ENCODE peak calls at places on chromosome 3, in four cellular contexts. U is A549, A is adrenal gland, T is breast epithelium. F is an unnamed sample.

GRCh38 chr3:66228707-66229106 is 7.9 kb downstream of the SLC25A26 start:
- DNase-seq in U (no peak), T (no peak), A (no peak), F (no peak)

GRCh38 chr3:197466586-197467399 is 89.0 kb downstream of the BDH1 start:
- DNase-seq in A (peak), U (peak), T (no peak), F (no peak)

GRCh38 chr3:111859061-111859973 is at the start of gene PHLDB2:
- DNase-seq in A (peak), T (peak), U (peak), F (peak)

GRCh38 chr3:142987707-142988106 is 13.7 kb upstream of the U2SURP start:
- DNase-seq in T (no peak), U (no peak), A (no peak), F (no peak)

GRCh38 chr3:11643212-11644087 is at the start of gene VGLL4:
- DNase-seq in U (peak), A (peak), T (peak), F (peak)

GRCh38 chr3:64161481-64161952 is 63.7 kb downstream of the PRICKLE2 start:
- DNase-seq in T (no peak), U (no peak), A (no peak), F (no peak)

GRCh38 chr3:42934910-42935309 is 29.0 kb downstream of the ZNF662 start:
- DNase-seq in U (no peak), A (no peak), T (no peak), F (no peak)

GRCh38 chr3:12829404-12829803 is 12.0 kb downstream of the RPL32 start:
- DNase-seq in T (no peak), A (no peak), U (no peak), F (no peak)

GRCh38 chr3:55202320-55202719 is 274.5 kb upstream of the LRTM1 start:
- DNase-seq in A (no peak), U (no peak), T (no peak), F (no peak)

GRCh38 chr3:33716227-33716626 is 1.8 kb downstream of the CLASP2 start:
- DNase-seq in T (no peak), U (no peak), A (no peak), F (no peak)

GRCh38 chr3:128347282-128347681 is 119.4 kb downstream of the DNAJB8 start:
- DNase-seq in A (no peak), T (no peak), U (no peak), F (no peak)

GRCh38 chr3:37347941-37348340 is 173.6 kb upstream of the LRRFIP2 start:
- DNase-seq in U (no peak), T (no peak), A (no peak), F (no peak)

GRCh38 chr3:14765576-14766427 is 53.0 kb upstream of the FGD5 start:
- DNase-seq in A (no peak), U (no peak), T (no peak), F (no peak)

GRCh38 chr3:171419457-171419856 is 40.7 kb downstream of the TNIK start:
- DNase-seq in U (no peak), A (no peak), T (no peak), F (no peak)

GRCh38 chr3:188617988-188618701 is 464.2 kb downstream of the LPP start:
- DNase-seq in T (no peak), A (no peak), U (no peak), F (no peak)

GRCh38 chr3:185029071-185029470 is 123.8 kb downstream of the C3orf70 start:
- DNase-seq in A (no peak), T (no peak), U (no peak), F (no peak)

GRCh38 chr3:149342413-149343340 is 9.2 kb upstream of the TM4SF18 start:
- DNase-seq in U (no peak), A (no peak), T (no peak), F (no peak)

GRCh38 chr3:143658869-143659268 is 189.4 kb downstream of the SLC9A9 start:
- DNase-seq in T (no peak), A (no peak), U (no peak), F (no peak)

GRCh38 chr3:158918008-158918407 is 116.2 kb downstream of the MFSD1 start:
- DNase-seq in U (peak), T (no peak), A (peak), F (no peak)

GRCh38 chr3:107978116-107979057 is 112.4 kb downstream of the CD47 start:
- DNase-seq in A (no peak), U (no peak), T (no peak), F (no peak)

GRCh38 chr3:191290311-191291025 is 38.7 kb upstream of the CCDC50 start:
- DNase-seq in T (no peak), U (no peak), A (no peak), F (no peak)

GRCh38 chr3:12990781-12991480 is 82.3 kb downstream of the IQSEC1 start:
- DNase-seq in U (no peak), T (no peak), A (no peak), F (no peak)

GRCh38 chr3:160130950-160131349 is 94.3 kb upstream of the C3orf80 start:
- DNase-seq in T (no peak), U (no peak), A (no peak), F (no peak)

DNA sequence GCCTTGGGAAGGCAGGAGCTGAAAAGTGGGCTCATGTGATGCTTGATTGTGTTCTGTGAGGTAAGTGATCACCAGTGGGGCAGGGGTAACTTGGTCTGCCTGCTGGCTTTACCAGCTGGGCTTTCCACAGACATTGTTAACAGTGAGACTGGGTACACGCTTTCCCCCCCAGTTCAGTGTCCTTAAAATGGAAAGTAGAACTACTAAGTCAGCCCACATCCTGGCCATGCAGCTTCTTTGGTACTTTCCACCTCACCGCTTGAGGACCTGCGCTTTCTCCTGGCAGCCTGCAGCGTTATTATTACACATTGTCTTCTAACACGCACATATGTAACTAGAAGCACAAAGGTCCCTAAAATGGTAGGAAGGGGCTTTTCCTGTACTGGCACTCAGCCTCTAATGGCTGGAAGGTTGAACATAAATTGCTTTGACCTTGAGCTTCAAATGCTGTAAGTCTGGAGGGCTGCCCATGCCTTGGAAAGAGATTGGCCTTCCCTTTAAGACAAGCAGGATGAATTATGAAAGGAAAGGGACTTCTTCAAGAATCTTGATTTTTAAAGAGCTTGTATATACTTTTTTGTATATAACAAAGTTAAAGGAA is 216.0 kb upstream of the ROPN1 start:
- DNase-seq in U (no peak), A (no peak), T (no peak), F (no peak)
- TF ChIP-seq POLR2A in U (no peak), A (no peak), T (no peak), F (no peak)

GRCh38 chr3:6220361-6220957 is 640.5 kb upstream of the GRM7 start:
- DNase-seq in A (no peak), T (no peak), U (no peak), F (no peak)

GRCh38 chr3:6223572-6223971 is 637.3 kb upstream of the GRM7 start:
- DNase-seq in U (no peak), A (no peak), T (no peak), F (no peak)

GRCh38 chr3:6216135-6216792 is 644.7 kb upstream of the GRM7 start:
- DNase-seq in A (no peak), T (no peak), U (no peak), F (no peak)

DNA sequence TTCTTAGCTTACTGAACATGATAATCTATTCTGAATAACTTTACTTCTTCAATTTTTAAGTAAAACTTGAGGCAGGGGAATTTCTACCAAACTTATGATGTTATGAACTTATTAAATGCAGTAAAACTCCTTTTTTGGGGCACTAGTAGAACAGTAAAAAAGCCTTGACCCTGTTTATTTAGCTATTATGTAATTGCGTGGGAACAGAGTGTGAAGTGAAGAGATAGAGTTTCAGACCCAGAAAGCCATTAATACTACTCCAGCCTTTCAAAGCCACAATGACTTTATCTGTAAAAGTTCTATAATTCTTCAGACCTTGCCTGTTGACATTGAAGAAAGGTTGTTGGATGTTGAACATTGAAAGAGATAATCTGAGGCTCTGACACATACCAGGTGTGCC is 638.8 kb upstream of the GRM7 start:
- DNase-seq in T (no peak), A (no peak), U (no peak), F (no peak)
- TF ChIP-seq POLR2A in T (no peak), A (no peak), U (no peak), F (no peak)

GRCh38 chr3:29694783-29695182 is 413.9 kb downstream of the RBMS3 start:
- DNase-seq in A (no peak), U (peak), T (no peak), F (no peak)
- TF ChIP-seq POLR2A in A (no peak), U (no peak), T (no peak), F (no peak)

GRCh38 chr3:169146866-169147245 is 516.7 kb downstream of the MECOM start:
- DNase-seq in U (no peak), T (no peak), A (no peak), F (no peak)

GRCh38 chr3:169147246-169148008 is 516.1 kb downstream of the MECOM start:
- DNase-seq in A (peak), T (no peak), U (peak), F (peak)

GRCh38 chr3:169145551-169145950 is 518.0 kb downstream of the MECOM start:
- DNase-seq in A (no peak), T (no peak), U (no peak), F (no peak)

GRCh38 chr3:169144691-169145090 is 518.8 kb downstream of the MECOM start:
- DNase-seq in U (no peak), A (no peak), T (no peak), F (no peak)

DNA sequence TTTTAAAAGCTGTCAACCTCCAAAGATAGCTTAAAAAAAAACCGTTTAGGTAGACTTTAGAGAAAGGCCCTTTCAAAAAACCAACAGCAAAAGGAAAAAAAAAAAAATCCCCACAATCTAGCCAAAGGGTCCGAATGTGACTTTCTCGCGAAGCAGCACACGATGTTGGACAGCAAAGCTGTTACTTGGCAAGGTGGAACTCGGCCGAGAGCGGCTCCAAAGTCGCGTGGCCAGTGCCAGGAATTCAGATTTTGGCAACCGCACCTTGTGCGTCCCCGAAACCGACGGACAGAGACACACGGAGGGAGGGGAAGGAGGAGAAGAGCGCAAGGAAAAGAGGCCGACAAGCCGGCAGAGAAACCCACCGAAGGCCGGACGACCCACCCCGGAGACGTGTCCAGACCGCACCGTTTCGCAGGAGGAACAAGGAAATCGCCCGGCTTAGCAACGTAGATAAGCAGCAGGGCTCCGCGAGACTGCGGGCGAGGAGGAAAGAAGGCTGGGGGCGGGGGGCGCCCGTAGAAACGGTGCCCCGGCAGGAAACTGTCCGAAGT is 517.3 kb downstream of the MECOM start:
- DNase-seq in A (no peak), U (no peak), T (no peak), F (peak)
- TF ChIP-seq POLR2A in A (no peak), U (no peak), T (no peak), F (no peak)

GRCh38 chr3:100702082-100703014 is 6.9 kb upstream of the TFG start:
- DNase-seq in U (no peak), T (no peak), A (no peak), F (no peak)
- TF ChIP-seq POLR2A in U (no peak), T (no peak), A (no peak), F (no peak)

DNA sequence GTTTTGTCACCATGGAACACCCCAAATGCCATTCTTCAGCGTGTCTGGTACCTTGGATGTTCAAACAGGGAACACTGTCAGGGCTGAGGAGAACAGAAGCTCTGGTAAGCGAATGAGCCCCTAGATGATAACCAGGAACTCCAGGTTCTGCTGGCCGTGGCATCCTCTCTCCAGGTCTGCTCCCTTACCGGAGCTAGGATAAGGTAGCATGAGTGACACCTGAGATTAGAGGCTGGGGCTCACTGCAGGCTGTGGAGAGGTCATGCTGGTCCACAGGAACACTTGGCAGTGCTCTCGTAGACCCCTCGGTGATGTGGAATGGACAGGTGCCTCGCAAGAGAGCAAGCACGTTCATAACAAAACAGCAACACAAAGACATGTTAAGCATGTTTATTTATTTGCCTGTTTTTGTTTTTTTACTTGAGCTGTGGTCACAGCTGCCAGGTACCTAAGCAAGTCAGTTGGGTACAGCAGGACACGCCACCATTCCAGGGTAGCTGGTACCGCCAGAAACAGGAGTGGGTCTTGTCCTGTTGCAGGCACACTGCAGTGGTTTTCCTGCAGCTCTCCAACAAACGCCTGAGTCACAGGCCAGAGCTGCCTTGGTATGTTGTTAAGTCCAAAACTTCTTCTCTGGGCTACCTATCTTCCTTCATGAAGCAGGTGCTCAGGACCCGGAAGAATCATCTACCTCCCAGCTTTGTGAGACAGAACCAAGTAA is 4.6 kb downstream of the RBM15B start:
- DNase-seq in T (no peak), A (no peak), U (no peak), F (peak)
- TF ChIP-seq POLR2A in T (no peak), A (no peak), U (no peak), F (no peak)

DNA sequence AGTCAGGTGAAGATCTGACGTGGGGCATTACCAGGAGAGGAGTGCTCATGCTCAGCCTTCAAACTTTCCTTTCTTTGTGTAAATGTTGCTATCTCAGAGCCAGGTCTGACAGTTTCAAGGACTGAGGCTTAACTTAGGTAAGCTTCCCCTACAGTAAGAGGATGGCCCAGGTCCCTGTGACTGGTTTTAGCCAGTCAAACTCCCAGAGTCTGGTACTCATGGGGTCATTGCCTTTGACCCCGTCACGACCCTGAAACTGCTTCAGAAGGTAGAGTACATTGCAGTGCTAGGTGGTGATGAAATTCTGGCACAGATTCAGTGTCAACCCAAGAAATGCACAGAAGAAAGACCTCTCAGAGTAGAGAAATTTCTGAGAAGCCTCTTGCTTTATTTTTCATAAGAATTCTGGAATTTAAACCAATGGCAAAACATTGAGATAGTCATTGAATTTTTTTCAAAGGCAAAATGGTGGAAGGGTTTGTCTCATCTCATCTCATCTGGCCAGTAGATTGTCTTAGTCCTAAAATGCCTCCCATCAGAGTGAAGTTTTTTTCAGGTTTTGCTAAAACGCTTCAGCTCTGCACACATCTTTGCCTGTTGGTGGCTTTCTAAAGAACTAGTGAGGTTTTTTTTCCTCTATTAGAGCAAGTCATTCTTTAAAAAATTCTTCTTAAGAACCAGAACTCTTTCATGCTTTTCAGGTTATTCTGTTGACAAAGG is 23.2 kb downstream of the ZBTB38 start:
- DNase-seq in U (no peak), A (no peak), T (no peak), F (no peak)
- TF ChIP-seq POLR2A in U (no peak), A (no peak), T (no peak), F (no peak)

F was measured in Peyer's patch.